ENCODE peak calls at places on chromosomes 5 and 9, in ten cellular contexts. N is BJ; X is MCF 10A; A is GM03348; L is iris pigment epithelial cell; R is CD8-positive, alpha-beta T cell; S is stimulated activated CD4-positive, alpha-beta T cell treated with anti-CD3 and anti-CD28 coated beads, Interleukin-15, amount 100 ng/mL, for 1 hour; Y is fibroblast of the conjunctiva; K is NCI-H1694; C is left lobe of liver. Z is an unnamed sample.

GRCh38 chr9:137083418-137084004 is 3.3 kb upstream of the MAN1B1 start:
- DNase-seq in N (peak; percentile 80), X (peak; percentile 96), A (peak; percentile 94), L (peak; percentile 95), R (no peak), S (no peak), Y (peak; percentile 88), K (no peak), C (no peak), Z (no peak)

GRCh38 chr5:25858019-25858418 is 1180.4 kb downstream of the CDH9 start:
- DNase-seq in N (no peak), X (no peak), A (no peak), L (no peak), R (no peak), S (no peak), Y (no peak), K (no peak), C (no peak), Z (no peak)

GRCh38 chr5:143398451-143399237 is 4.8 kb downstream of the NR3C1 start:
- DNase-seq in N (no peak), X (peak; percentile 62), A (no peak), L (no peak), R (no peak), S (no peak), Y (no peak), K (no peak), C (no peak), Z (no peak)

GRCh38 chr5:149799119-149799623 is 69.1 kb downstream of the PPARGC1B start:
- DNase-seq in N (peak; percentile 69), X (peak; percentile 93), A (peak; percentile 94), L (peak; percentile 90), R (no peak), S (no peak), Y (peak; percentile 73), K (peak; percentile 21), C (peak; percentile 67), Z (no peak)

GRCh38 chr5:61308699-61309098 is 23.4 kb upstream of the ZSWIM6 start:
- DNase-seq in N (no peak), X (no peak), A (no peak), L (peak; percentile 48), R (no peak), S (no peak), Y (no peak), K (no peak), C (no peak), Z (no peak)

GRCh38 chr5:126624534-126624933 is 23.8 kb downstream of the PHAX start:
- DNase-seq in N (peak; percentile 82), X (peak; percentile 82), A (peak; percentile 82), L (peak; percentile 95), R (no peak), S (no peak), Y (peak; percentile 67), K (no peak), C (no peak), Z (peak; percentile 52)

GRCh38 chr9:20225841-20226240 is 396.5 kb downstream of the MLLT3 start:
- DNase-seq in N (no peak), X (no peak), A (no peak), L (no peak), R (no peak), S (no peak), Y (no peak), K (no peak), C (no peak), Z (no peak)

GRCh38 chr9:133340916-133341315 is 4.9 kb upstream of the SURF6 start:
- DNase-seq in N (no peak), X (no peak), A (no peak), L (no peak), R (no peak), S (no peak), Y (no peak), K (no peak), C (no peak), Z (no peak)

GRCh38 chr5:122184676-122185255 is 55.4 kb downstream of the ZNF474 start:
- DNase-seq in N (no peak), X (no peak), A (no peak), L (no peak), R (no peak), S (no peak), Y (no peak), K (no peak), C (no peak), Z (no peak)

GRCh38 chr5:120367896-120368634 is 96.0 kb upstream of the PRR16 start:
- DNase-seq in N (no peak), X (peak; percentile 33), A (no peak), L (no peak), R (no peak), S (no peak), Y (no peak), K (no peak), C (no peak), Z (no peak)

GRCh38 chr9:138044485-138045383 is 167.2 kb downstream of the CACNA1B start:
- DNase-seq in N (no peak), X (no peak), A (no peak), L (no peak), R (peak; percentile 9), S (no peak), Y (no peak), K (no peak), C (peak; percentile 44), Z (no peak)